ENCODE peak calls at places on chromosomes 2 and 18, in seven cellular contexts. One of them, this sample, is unnamed.

GRCh38 chr2:65431417-65432226 is 777 bp downstream of the SPRED2 start:
- DNase-seq in upper lobe of right lung: peak
- DNase-seq in Panc1: no peak
- DNase-seq in kidney: peak
- DNase-seq in transverse colon: peak
- DNase-seq in HCT116: no peak
- DNase-seq in stomach: peak
- DNase-seq in this sample: peak

GRCh38 chr2:223008162-223008561 is 43.8 kb upstream of the KCNE4 start:
- DNase-seq in kidney: no peak
- DNase-seq in upper lobe of right lung: no peak
- DNase-seq in stomach: no peak
- DNase-seq in HCT116: no peak
- DNase-seq in transverse colon: no peak
- DNase-seq in Panc1: no peak
- DNase-seq in this sample: no peak

GRCh38 chr2:62177392-62178026 is 18.4 kb upstream of the B3GNT2 start:
- DNase-seq in kidney: no peak
- DNase-seq in transverse colon: no peak
- DNase-seq in Panc1: no peak
- DNase-seq in upper lobe of right lung: no peak
- DNase-seq in HCT116: no peak
- DNase-seq in stomach: no peak
- DNase-seq in this sample: no peak

GRCh38 chr18:31041346-31042067 is 1.0 kb downstream of the DSC3 start:
- DNase-seq in transverse colon: peak
- DNase-seq in HCT116: no peak
- DNase-seq in kidney: peak
- DNase-seq in Panc1: no peak
- DNase-seq in upper lobe of right lung: peak
- DNase-seq in stomach: no peak
- DNase-seq in this sample: peak

GRCh38 chr2:61255580-61256437 is 93.8 kb downstream of the C2orf74 start:
- DNase-seq in stomach: no peak
- DNase-seq in kidney: no peak
- DNase-seq in HCT116: no peak
- DNase-seq in upper lobe of right lung: no peak
- DNase-seq in transverse colon: no peak
- DNase-seq in Panc1: no peak
- DNase-seq in this sample: no peak

GRCh38 chr2:127721311-127721977 is 20.1 kb downstream of the SFT2D3 start:
- DNase-seq in HCT116: no peak
- DNase-seq in stomach: no peak
- DNase-seq in upper lobe of right lung: no peak
- DNase-seq in Panc1: no peak
- DNase-seq in transverse colon: no peak
- DNase-seq in kidney: no peak
- DNase-seq in this sample: no peak

GRCh38 chr18:66558773-66559172 is 45.1 kb downstream of the CDH19 start:
- DNase-seq in stomach: no peak
- DNase-seq in transverse colon: no peak
- DNase-seq in kidney: no peak
- DNase-seq in upper lobe of right lung: no peak
- DNase-seq in HCT116: no peak
- DNase-seq in Panc1: no peak
- DNase-seq in this sample: no peak

GRCh38 chr2:187500585-187501359 is 52.7 kb upstream of the CALCRL start:
- DNase-seq in kidney: no peak
- DNase-seq in HCT116: peak
- DNase-seq in upper lobe of right lung: no peak
- DNase-seq in transverse colon: no peak
- DNase-seq in Panc1: peak
- DNase-seq in stomach: no peak
- DNase-seq in this sample: peak

GRCh38 chr2:241817126-241817820 is 8.3 kb downstream of the NEU4 start:
- DNase-seq in stomach: no peak
- DNase-seq in kidney: peak
- DNase-seq in Panc1: no peak
- DNase-seq in transverse colon: peak
- DNase-seq in upper lobe of right lung: peak
- DNase-seq in HCT116: no peak
- DNase-seq in this sample: no peak

GRCh38 chr2:241815477-241816430 is 6.8 kb downstream of the NEU4 start:
- DNase-seq in kidney: peak
- DNase-seq in stomach: no peak
- DNase-seq in transverse colon: no peak
- DNase-seq in Panc1: no peak
- DNase-seq in upper lobe of right lung: peak
- DNase-seq in HCT116: no peak
- DNase-seq in this sample: peak

GRCh38 chr2:241814571-241815476 is 5.8 kb downstream of the NEU4 start:
- DNase-seq in upper lobe of right lung: peak
- DNase-seq in stomach: no peak
- DNase-seq in transverse colon: no peak
- DNase-seq in kidney: peak
- DNase-seq in Panc1: no peak
- DNase-seq in HCT116: no peak
- DNase-seq in this sample: peak

GRCh38 chr2:241818229-241818942 is 9.4 kb downstream of the NEU4 start:
- DNase-seq in kidney: peak
- DNase-seq in HCT116: no peak
- DNase-seq in stomach: no peak
- DNase-seq in Panc1: no peak
- DNase-seq in transverse colon: peak
- DNase-seq in upper lobe of right lung: peak
- DNase-seq in this sample: no peak

GRCh38 chr2:241816431-241817121 is 7.6 kb downstream of the NEU4 start:
- DNase-seq in stomach: no peak
- DNase-seq in transverse colon: no peak
- DNase-seq in HCT116: no peak
- DNase-seq in kidney: peak
- DNase-seq in Panc1: no peak
- DNase-seq in upper lobe of right lung: no peak
- DNase-seq in this sample: peak
- TF ChIP-seq CTCF in stomach: no peak
- TF ChIP-seq CTCF in transverse colon: no peak
- TF ChIP-seq CTCF in HCT116: no peak
- TF ChIP-seq CTCF in kidney: no peak
- TF ChIP-seq CTCF in Panc1: no peak
- TF ChIP-seq CTCF in upper lobe of right lung: no peak
- TF ChIP-seq CTCF in this sample: no peak

GRCh38 chr2:24047703-24048033 is 477 bp upstream of the WDCP start:
- DNase-seq in HCT116: no peak
- DNase-seq in Panc1: no peak
- DNase-seq in transverse colon: no peak
- DNase-seq in stomach: no peak
- DNase-seq in kidney: no peak
- DNase-seq in upper lobe of right lung: no peak
- DNase-seq in this sample: no peak
- H3K4me3 ChIP-seq in HCT116: peak
- H3K4me3 ChIP-seq in Panc1: peak
- H3K4me3 ChIP-seq in transverse colon: no peak
- H3K4me3 ChIP-seq in stomach: peak
- H3K4me3 ChIP-seq in kidney: peak
- H3K4me3 ChIP-seq in upper lobe of right lung: peak
- H3K4me3 ChIP-seq in this sample: no peak

GRCh38 chr18:49861659-49862058 is 48.3 kb upstream of the ACAA2 start:
- DNase-seq in kidney: no peak
- DNase-seq in stomach: no peak
- DNase-seq in Panc1: no peak
- DNase-seq in upper lobe of right lung: no peak
- DNase-seq in transverse colon: no peak
- DNase-seq in HCT116: no peak
- DNase-seq in this sample: no peak
- TF ChIP-seq CTCF in kidney: peak
- TF ChIP-seq CTCF in stomach: no peak
- TF ChIP-seq CTCF in Panc1: peak
- TF ChIP-seq CTCF in upper lobe of right lung: peak
- TF ChIP-seq CTCF in transverse colon: peak
- TF ChIP-seq CTCF in HCT116: peak
- TF ChIP-seq CTCF in this sample: no peak

DNA sequence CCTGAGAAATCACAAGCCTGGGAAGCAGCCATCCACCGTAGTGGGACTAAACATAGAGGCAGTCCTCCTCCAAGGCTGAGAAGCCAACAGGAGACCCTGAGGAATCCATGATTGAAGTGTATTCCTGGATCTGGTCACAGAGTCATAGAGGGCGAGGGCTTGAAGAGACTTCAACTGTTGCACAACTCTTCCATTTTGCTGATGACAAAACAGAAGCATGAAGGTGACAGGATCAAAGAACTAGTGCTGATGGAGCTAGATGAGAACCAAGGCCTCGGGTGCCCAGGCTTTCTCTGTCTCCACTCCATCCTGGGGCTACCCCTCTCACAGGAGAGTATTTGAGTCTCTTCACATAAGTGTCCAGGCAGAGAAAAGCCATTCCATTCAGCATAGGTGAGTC is 30.1 kb upstream of the RAB27B start:
- DNase-seq in stomach: no peak
- DNase-seq in HCT116: no peak
- DNase-seq in transverse colon: no peak
- DNase-seq in upper lobe of right lung: no peak
- DNase-seq in kidney: no peak
- DNase-seq in Panc1: no peak
- DNase-seq in this sample: no peak
- H3K4me3 ChIP-seq in stomach: no peak
- H3K4me3 ChIP-seq in HCT116: no peak
- H3K4me3 ChIP-seq in transverse colon: no peak
- H3K4me3 ChIP-seq in upper lobe of right lung: no peak
- H3K4me3 ChIP-seq in kidney: no peak
- H3K4me3 ChIP-seq in Panc1: no peak
- H3K4me3 ChIP-seq in this sample: no peak

DNA sequence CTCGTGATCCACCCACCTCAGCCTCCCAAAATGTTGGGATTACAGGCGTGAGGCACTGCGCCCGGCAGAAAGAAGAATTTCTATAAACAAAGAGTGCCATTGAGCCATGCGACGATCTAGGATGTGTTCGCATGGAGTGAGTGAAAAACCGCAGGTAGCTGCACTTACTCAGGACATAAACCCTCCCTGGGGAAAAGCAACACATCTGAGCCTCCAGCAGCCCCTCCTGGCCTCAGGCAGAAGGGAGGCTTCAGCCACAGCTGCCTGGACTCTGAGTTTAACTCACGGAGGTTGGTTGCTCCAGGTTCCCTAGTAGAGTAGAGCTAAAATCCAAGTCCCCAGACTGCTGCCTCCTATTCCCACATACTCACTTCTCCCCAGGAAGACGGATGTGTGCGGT is 11.3 kb upstream of the STK25 start:
- DNase-seq in transverse colon: no peak
- DNase-seq in HCT116: no peak
- DNase-seq in kidney: no peak
- DNase-seq in Panc1: no peak
- DNase-seq in stomach: no peak
- DNase-seq in upper lobe of right lung: no peak
- DNase-seq in this sample: no peak
- TF ChIP-seq CTCF in transverse colon: no peak
- TF ChIP-seq CTCF in HCT116: no peak
- TF ChIP-seq CTCF in kidney: no peak
- TF ChIP-seq CTCF in Panc1: no peak
- TF ChIP-seq CTCF in stomach: no peak
- TF ChIP-seq CTCF in upper lobe of right lung: no peak
- TF ChIP-seq CTCF in this sample: no peak

GRCh38 chr2:174589334-174589733 is 8.3 kb downstream of the WIPF1 start:
- DNase-seq in upper lobe of right lung: no peak
- DNase-seq in HCT116: no peak
- DNase-seq in Panc1: no peak
- DNase-seq in stomach: no peak
- DNase-seq in kidney: no peak
- DNase-seq in transverse colon: no peak
- DNase-seq in this sample: no peak
- H3K4me3 ChIP-seq in upper lobe of right lung: no peak
- H3K4me3 ChIP-seq in HCT116: no peak
- H3K4me3 ChIP-seq in Panc1: no peak
- H3K4me3 ChIP-seq in stomach: no peak
- H3K4me3 ChIP-seq in kidney: no peak
- H3K4me3 ChIP-seq in transverse colon: no peak
- H3K4me3 ChIP-seq in this sample: no peak

DNA sequence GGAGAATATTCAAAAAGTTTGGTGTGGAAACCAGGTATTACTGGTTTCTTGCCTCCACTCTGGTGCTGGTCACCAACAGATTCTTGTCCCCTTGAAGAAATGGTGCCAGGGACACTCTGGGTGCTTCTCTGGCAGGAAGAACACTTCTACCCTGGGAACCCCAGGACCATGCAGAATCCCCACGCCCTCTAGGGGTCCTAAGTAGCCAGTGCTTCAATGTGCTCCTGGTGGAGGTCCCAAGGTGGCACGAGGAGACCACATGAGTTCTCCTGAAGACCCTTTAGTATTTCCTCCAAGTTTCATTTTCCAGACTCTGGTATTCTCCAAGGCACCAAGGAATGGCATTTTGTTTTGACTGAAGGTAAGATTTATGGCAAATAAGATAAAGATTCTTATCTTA is 380.6 kb downstream of the TSN start:
- DNase-seq in HCT116: peak
- DNase-seq in upper lobe of right lung: no peak
- DNase-seq in kidney: no peak
- DNase-seq in stomach: no peak
- DNase-seq in transverse colon: no peak
- DNase-seq in Panc1: peak
- DNase-seq in this sample: no peak
- TF ChIP-seq CTCF in HCT116: peak
- TF ChIP-seq CTCF in upper lobe of right lung: peak
- TF ChIP-seq CTCF in kidney: peak
- TF ChIP-seq CTCF in stomach: no peak
- TF ChIP-seq CTCF in transverse colon: no peak
- TF ChIP-seq CTCF in Panc1: peak
- TF ChIP-seq CTCF in this sample: no peak